ENCODE peak calls at places on chromosomes 12 and 14, in eight cellular contexts. U is spleen, L is stomach, M is endothelial cell of umbilical vein, A is esophagus muscularis mucosa, V is H1, H is sigmoid colon, K is Panc1. J is an unnamed sample.

GRCh38 chr12:109112720-109113465 is 3.5 kb upstream of the ACACB start:
- DNase-seq in U (peak; percentile 6), L (no peak), M (no peak), A (no peak), V (no peak), H (peak; percentile 74), K (no peak), J (peak; percentile 18)

GRCh38 chr12:65596514-65597010 is 227.7 kb upstream of the HMGA2 start:
- DNase-seq in U (no peak), L (no peak), M (no peak), A (no peak), V (no peak), H (no peak), K (no peak), J (no peak)

GRCh38 chr12:129109174-129110001 is 256.1 kb downstream of the GLT1D1 start:
- DNase-seq in U (no peak), L (no peak), M (no peak), A (no peak), V (no peak), H (no peak), K (no peak), J (no peak)

GRCh38 chr12:116609715-116610114 is 50.5 kb downstream of the MAP1LC3B2 start:
- DNase-seq in U (no peak), L (no peak), M (no peak), A (no peak), V (no peak), H (no peak), K (no peak), J (no peak)

GRCh38 chr14:51566831-51567582 is 84.7 kb upstream of the FRMD6 start:
- DNase-seq in U (no peak), L (no peak), M (no peak), A (no peak), V (no peak), H (no peak), K (no peak), J (no peak)

GRCh38 chr14:103846569-103847438 is 571 bp downstream of the PPP1R13B start:
- DNase-seq in U (peak; percentile 90), L (peak; percentile 60), M (peak; percentile 26), A (no peak), V (peak; percentile 60), H (peak; percentile 69), K (no peak), J (peak; percentile 52)

GRCh38 chr14:38737657-38738056 is 365.4 kb downstream of the SEC23A start:
- DNase-seq in U (peak; percentile 59), L (no peak), M (no peak), A (no peak), V (no peak), H (no peak), K (no peak), J (no peak)

GRCh38 chr14:52400846-52401245 is 86.7 kb downstream of the PTGER2 start:
- DNase-seq in U (no peak), L (no peak), M (no peak), A (no peak), V (no peak), H (no peak), K (no peak), J (no peak)

GRCh38 chr14:89746654-89747053 is 207.9 kb downstream of the EFCAB11 start:
- DNase-seq in U (no peak), L (no peak), M (no peak), A (peak; percentile 5), V (no peak), H (no peak), K (no peak), J (no peak)

GRCh38 chr12:46071335-46071734 is 81.0 kb upstream of the SCAF11 start:
- DNase-seq in U (no peak), L (no peak), M (no peak), A (no peak), V (no peak), H (no peak), K (no peak), J (no peak)

GRCh38 chr12:46067062-46067461 is 76.7 kb upstream of the SCAF11 start:
- DNase-seq in U (no peak), L (no peak), M (no peak), A (no peak), V (no peak), H (no peak), K (no peak), J (no peak)

GRCh38 chr12:46073321-46073720 is 82.9 kb upstream of the SCAF11 start:
- DNase-seq in U (no peak), L (no peak), M (no peak), A (no peak), V (no peak), H (no peak), K (no peak), J (no peak)

GRCh38 chr12:46071769-46072624 is 81.6 kb upstream of the SCAF11 start:
- DNase-seq in U (peak; percentile 83), L (peak; percentile 74), M (peak; percentile 67), A (no peak), V (peak; percentile 80), H (peak; percentile 82), K (peak; percentile 71), J (peak; percentile 83)
- TF ChIP-seq POLR2AphosphoS5 in U (no peak), L (no peak), M (no peak), A (peak; percentile 12), V (no peak), H (no peak), K (no peak), J (no peak)

GRCh38 chr14:69542311-69542710 is 32.4 kb downstream of the CCDC177 start:
- DNase-seq in U (no peak), L (no peak), M (no peak), A (no peak), V (no peak), H (no peak), K (no peak), J (no peak)

GRCh38 chr14:69536976-69537375 is 37.7 kb downstream of the CCDC177 start:
- DNase-seq in U (no peak), L (no peak), M (no peak), A (no peak), V (no peak), H (no peak), K (no peak), J (no peak)

GRCh38 chr14:69540654-69541335 is 33.9 kb downstream of the CCDC177 start:
- DNase-seq in U (no peak), L (no peak), M (no peak), A (no peak), V (no peak), H (no peak), K (no peak), J (no peak)

GRCh38 chr14:69538766-69539165 is 35.9 kb downstream of the CCDC177 start:
- DNase-seq in U (no peak), L (no peak), M (no peak), A (no peak), V (no peak), H (no peak), K (no peak), J (no peak)

GRCh38 chr14:69539631-69540410 is 34.9 kb downstream of the CCDC177 start:
- DNase-seq in U (no peak), L (peak; percentile 31), M (no peak), A (no peak), V (no peak), H (no peak), K (no peak), J (peak; percentile 21)
- H3K27ac ChIP-seq in U (no peak overlapping the region), L (no peak overlapping the region), M (no peak overlapping the region), A (no peak overlapping the region), V (no peak overlapping the region), H (no peak overlapping the region), K (no peak overlapping the region), J (no peak overlapping the region)

GRCh38 chr14:100532154-100532915 is 54.9 kb downstream of the BEGAIN start:
- DNase-seq in U (peak; percentile 21), L (peak; percentile 10), M (no peak), A (peak; percentile 84), V (no peak), H (no peak), K (no peak), J (no peak)

GRCh38 chr14:100531152-100531551 is 56.1 kb downstream of the BEGAIN start:
- DNase-seq in U (peak; percentile 55), L (no peak), M (no peak), A (peak; percentile 72), V (no peak), H (peak; percentile 44), K (no peak), J (no peak)

GRCh38 chr14:100530270-100531072 is 56.7 kb downstream of the BEGAIN start:
- DNase-seq in U (peak; percentile 54), L (no peak), M (no peak), A (no peak), V (no peak), H (peak; percentile 52), K (no peak), J (no peak)

GRCh38 chr14:100532916-100533630 is 54.1 kb downstream of the BEGAIN start:
- DNase-seq in U (peak; percentile 64), L (peak; percentile 24), M (no peak), A (peak; percentile 85), V (no peak), H (peak; percentile 74), K (no peak), J (no peak)

DNA sequence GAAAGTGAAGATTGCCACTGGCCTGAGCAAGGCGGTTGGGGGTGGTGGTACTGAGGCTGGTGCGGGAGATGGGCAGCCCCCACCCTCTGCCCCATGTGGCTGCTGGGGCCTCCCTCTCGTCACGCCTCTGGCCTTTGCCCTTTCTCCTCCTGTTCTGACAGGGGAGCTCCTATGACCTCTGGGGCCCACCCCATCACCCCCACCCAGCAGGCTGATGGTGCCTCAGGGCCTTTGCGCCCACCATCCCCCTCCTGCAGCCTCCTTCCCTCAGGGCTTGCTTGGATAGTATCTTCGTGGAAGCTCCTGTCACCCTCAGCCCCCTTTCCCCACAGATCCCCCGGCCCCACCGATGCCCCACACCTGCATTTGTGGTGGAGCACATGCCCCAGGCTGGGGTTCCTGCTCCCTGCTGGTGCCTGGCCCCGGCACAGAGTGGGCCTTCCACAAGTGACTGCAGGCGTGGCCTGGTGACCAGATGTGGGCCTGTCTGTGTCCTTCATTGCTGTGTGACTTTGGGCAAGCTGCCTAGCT is 55.6 kb downstream of the BEGAIN start:
- DNase-seq in U (peak; percentile 69), L (peak; percentile 17), M (no peak), A (no peak), V (no peak), H (peak; percentile 57), K (no peak), J (no peak)
- H3K4me1 ChIP-seq in U (peaks cover 17% of the 10 kb centered on the region), L (peaks cover 13% of the 10 kb centered on the region), M (no peaks in the 10 kb centered on the region), A (peaks cover 8% of the 10 kb centered on the region), V (peaks cover 5% of the 10 kb centered on the region), H (peaks cover 20% of the 10 kb centered on the region), K (peaks cover 33% of the 10 kb centered on the region), J (peaks cover 10% of the 10 kb centered on the region)

GRCh38 chr12:105921872-105922669 is 216.7 kb downstream of the NUAK1 start:
- DNase-seq in U (no peak), L (no peak), M (no peak), A (no peak), V (no peak), H (no peak), K (no peak), J (no peak)

GRCh38 chr12:105921055-105921454 is 217.7 kb downstream of the NUAK1 start:
- DNase-seq in U (no peak), L (no peak), M (no peak), A (no peak), V (no peak), H (no peak), K (no peak), J (no peak)

GRCh38 chr12:105927553-105927952 is 211.2 kb downstream of the NUAK1 start:
- DNase-seq in U (no peak), L (no peak), M (no peak), A (peak; percentile 5), V (no peak), H (no peak), K (no peak), J (no peak)

GRCh38 chr12:105922670-105923102 is 216.1 kb downstream of the NUAK1 start:
- DNase-seq in U (no peak), L (no peak), M (peak; percentile 18), A (no peak), V (no peak), H (no peak), K (no peak), J (no peak)

GRCh38 chr12:105924526-105925208 is 214.1 kb downstream of the NUAK1 start:
- DNase-seq in U (no peak), L (no peak), M (no peak), A (no peak), V (no peak), H (no peak), K (no peak), J (no peak)
- TF ChIP-seq POLR2AphosphoS5 in U (no peak), L (no peak), M (no peak), A (no peak), V (no peak), H (no peak), K (no peak), J (no peak)

J was measured in transverse colon.